ENCODE peak calls at places on chromosome 21, in four cellular contexts. A is K562, U is GM12878, X is HepG2. P is an unnamed sample.

GRCh38 chr21:14956826-14957225 is 108.0 kb downstream of the NRIP1 start:
- DNase-seq in A (no peak), U (no peak), X (no peak), P (no peak)

GRCh38 chr21:41615613-41616012 is 107.7 kb upstream of the TMPRSS2 start:
- DNase-seq in A (no peak), U (no peak), X (no peak), P (no peak)

GRCh38 chr21:35149698-35150097 is 100.6 kb upstream of the RUNX1 start:
- DNase-seq in A (no peak), U (no peak), X (no peak), P (no peak)

GRCh38 chr21:27743971-27744564 is 777.2 kb upstream of the ADAMTS5 start:
- DNase-seq in A (no peak), U (no peak), X (no peak), P (no peak)

GRCh38 chr21:25501996-25502665 is 105.2 kb downstream of the MRPL39 start:
- DNase-seq in A (no peak), U (peak; percentile 87), X (no peak), P (no peak)

GRCh38 chr21:25670726-25671125 is 31.7 kb downstream of the JAM2 start:
- DNase-seq in A (no peak), U (no peak), X (no peak), P (no peak)

GRCh38 chr21:19368944-19369343 is 965.4 kb upstream of the TMPRSS15 start:
- DNase-seq in A (no peak), U (no peak), X (no peak), P (no peak)

GRCh38 chr21:28943631-28944030 is 49.0 kb downstream of the LTN1 start:
- DNase-seq in A (no peak), U (no peak), X (no peak), P (no peak)

GRCh38 chr21:32917392-32918135 is 108.2 kb upstream of the OLIG2 start:
- DNase-seq in A (no peak), U (no peak), X (no peak), P (no peak)

GRCh38 chr21:44413566-44414290 is 41.6 kb upstream of the LRRC3 start:
- DNase-seq in A (no peak), U (no peak), X (no peak), P (no peak)
- TF ChIP-seq SP1 in A (no peak), U (no peak), X (no peak), P (no peak)

DNA sequence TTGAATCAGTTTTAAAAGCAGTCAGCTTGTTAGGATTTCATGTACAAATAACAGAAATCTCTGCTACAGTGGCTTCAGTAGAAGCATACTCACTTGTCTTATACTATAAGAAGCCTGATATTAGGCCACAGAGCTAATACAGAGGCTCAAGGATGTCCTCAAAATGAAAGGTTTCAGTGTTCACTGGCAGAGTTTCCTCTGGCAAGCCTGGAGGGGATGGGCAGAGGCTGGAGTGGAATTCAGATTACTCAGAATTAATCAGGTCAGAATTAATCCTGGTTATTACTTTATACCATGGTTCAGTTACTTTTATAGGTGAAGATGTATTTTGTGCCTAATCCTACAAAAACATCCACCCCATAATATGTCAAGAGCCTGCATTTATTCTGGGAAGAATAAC is 520.5 kb downstream of the USP25 start:
- DNase-seq in A (no peak), U (no peak), X (no peak), P (no peak)
- TF ChIP-seq FOXK2 in A (no peak), U (no peak), X (no peak), P (no peak)

DNA sequence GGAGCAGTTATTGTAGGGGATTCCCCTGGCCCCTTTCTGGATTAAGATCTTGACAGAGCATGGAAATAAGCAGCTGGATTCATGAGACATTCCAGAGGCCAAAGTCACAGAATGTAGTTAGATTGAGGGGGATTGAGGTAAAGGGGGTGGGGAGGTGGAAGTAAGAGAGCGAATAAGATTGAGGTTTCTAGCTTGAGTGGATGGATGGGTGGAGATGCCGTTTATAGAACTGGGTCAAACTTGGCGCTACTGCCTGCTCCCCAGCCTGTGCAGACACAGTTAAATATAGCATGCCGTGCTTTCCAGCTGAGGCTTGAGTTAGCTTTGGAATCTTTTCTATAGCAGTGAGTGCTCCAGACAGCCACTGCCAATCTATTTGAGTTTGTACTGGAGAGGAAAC is 85.6 kb downstream of the DYRK1A start:
- DNase-seq in A (no peak), U (no peak), X (no peak), P (no peak)
- TF ChIP-seq TARDBP in A (no peak), U (no peak), X (no peak), P (no peak)

GRCh38 chr21:16522512-16522911 is 792.7 kb downstream of the USP25 start:
- DNase-seq in A (no peak), U (no peak), X (no peak), P (no peak)

GRCh38 chr21:16519656-16520055 is 789.9 kb downstream of the USP25 start:
- DNase-seq in A (no peak), U (no peak), X (no peak), P (no peak)

GRCh38 chr21:16514316-16514715 is 784.5 kb downstream of the USP25 start:
- DNase-seq in A (no peak), U (no peak), X (no peak), P (no peak)

GRCh38 chr21:16517380-16517779 is 787.6 kb downstream of the USP25 start:
- DNase-seq in A (no peak), U (no peak), X (no peak), P (no peak)

DNA sequence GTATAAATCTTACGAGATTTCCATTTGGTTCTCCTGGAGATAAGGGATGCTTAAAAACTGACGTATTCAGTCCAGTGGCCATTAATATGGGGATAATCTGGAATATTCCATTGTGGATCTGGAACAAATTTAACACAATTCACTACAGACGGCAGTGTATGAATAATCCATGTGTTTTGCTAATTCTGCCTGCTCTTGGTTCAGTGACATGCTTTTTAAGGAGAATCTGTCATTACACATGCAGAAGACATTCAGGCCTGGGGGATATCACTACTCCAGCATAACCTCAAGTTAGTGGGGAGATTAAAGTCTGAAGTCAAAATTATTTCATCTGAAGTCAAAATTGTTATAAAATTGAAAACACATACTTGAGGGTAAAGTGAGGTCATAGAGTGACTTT is 789.2 kb downstream of the USP25 start:
- DNase-seq in A (no peak), U (no peak), X (no peak), P (no peak)
- TF ChIP-seq SP1 in A (no peak), U (no peak), X (no peak), P (no peak)

GRCh38 chr21:46066843-46067331 is 31.0 kb upstream of the COL6A2 start:
- DNase-seq in A (no peak), U (no peak), X (no peak), P (no peak)

GRCh38 chr21:46068516-46069079 is 29.3 kb upstream of the COL6A2 start:
- DNase-seq in A (no peak), U (no peak), X (no peak), P (no peak)

GRCh38 chr21:46065993-46066842 is 31.7 kb upstream of the COL6A2 start:
- DNase-seq in A (no peak), U (no peak), X (no peak), P (peak; percentile 5)

GRCh38 chr21:46069166-46069565 is 28.7 kb upstream of the COL6A2 start:
- DNase-seq in A (no peak), U (no peak), X (no peak), P (no peak)

GRCh38 chr21:46067505-46068201 is 30.3 kb upstream of the COL6A2 start:
- DNase-seq in A (no peak), U (no peak), X (no peak), P (no peak)
- TF ChIP-seq FOXK2 in A (no peak), U (no peak), X (no peak), P (no peak)

P was measured in HEK293T.